ENCODE peak calls at places on chromosomes 5 and 9, in seven cellular contexts. Y is astrocyte of the spinal cord; N is HCT116; B is A549; A is stomach; S is cardiac muscle cell; X is CD8-positive, alpha-beta T cell. O is an unnamed sample.

GRCh38 chr9:6644346-6645152 is 980 bp downstream of the GLDC start:
- DNase-seq in Y (peak), N (no peak), B (no peak), A (no peak), S (no peak), X (no peak), O (no peak)

GRCh38 chr9:2567922-2568321 is 53.7 kb upstream of the VLDLR start:
- DNase-seq in Y (no peak), N (no peak), B (peak), A (no peak), S (no peak), X (no peak), O (peak)

GRCh38 chr5:154900071-154900470 is 37.9 kb downstream of the GEMIN5 start:
- DNase-seq in Y (no peak), N (no peak), B (no peak), A (no peak), S (no peak), X (no peak), O (no peak)

GRCh38 chr5:167819406-167819805 is 472.0 kb upstream of the WWC1 start:
- DNase-seq in Y (no peak), N (no peak), B (no peak), A (no peak), S (no peak), X (no peak), O (no peak)

GRCh38 chr5:171310816-171311697 is 2.0 kb downstream of the TLX3 start:
- DNase-seq in Y (peak), N (no peak), B (no peak), A (no peak), S (peak), X (no peak), O (no peak)

GRCh38 chr5:154683101-154683757 is 71.9 kb upstream of the LARP1 start:
- DNase-seq in Y (no peak), N (no peak), B (no peak), A (no peak), S (no peak), X (no peak), O (no peak)

GRCh38 chr5:181088289-181088688 is 42.7 kb downstream of the OR2V1 start:
- DNase-seq in Y (no peak), N (peak), B (peak), A (no peak), S (no peak), X (no peak), O (no peak)

GRCh38 chr9:33868430-33869000 is 51.6 kb downstream of the UBE2R2 start:
- DNase-seq in Y (peak), N (no peak), B (no peak), A (no peak), S (peak), X (no peak), O (peak)

GRCh38 chr5:153827407-153827806 is 211.3 kb downstream of the FAM114A2 start:
- DNase-seq in Y (no peak), N (no peak), B (peak), A (no peak), S (no peak), X (no peak), O (peak)

GRCh38 chr9:108664309-108665255 is 191.2 kb downstream of the ACTL7B start:
- DNase-seq in Y (no peak), N (no peak), B (no peak), A (no peak), S (no peak), X (no peak), O (no peak)

GRCh38 chr5:137629646-137630045 is 106.2 kb downstream of the KLHL3 start:
- DNase-seq in Y (peak), N (peak), B (peak), A (no peak), S (peak), X (no peak), O (peak)

GRCh38 chr5:57841671-57842375 is 359.2 kb upstream of the ACTBL2 start:
- DNase-seq in Y (peak), N (peak), B (peak), A (no peak), S (peak), X (no peak), O (peak)

GRCh38 chr9:102479191-102479590 is 515.9 kb upstream of the CYLC2 start:
- DNase-seq in Y (peak), N (no peak), B (no peak), A (no peak), S (no peak), X (no peak), O (peak)

GRCh38 chr9:70392189-70392588 is 22.3 kb downstream of the KLF9 start:
- DNase-seq in Y (no peak), N (no peak), B (peak), A (no peak), S (no peak), X (no peak), O (no peak)
- TF ChIP-seq CTCF in Y (peak), N (peak), B (peak), A (no peak), S (peak), X (peak), O (peak)

GRCh38 chr9:101398335-101398929 is at the start of the genes MRPL50 and ZNF189:
- DNase-seq in Y (peak), N (peak), B (peak), A (peak), S (peak), X (peak), O (peak)

GRCh38 chr9:101397746-101398334 is 578 bp downstream of the MRPL50 start:
- DNase-seq in Y (no peak), N (no peak), B (no peak), A (no peak), S (no peak), X (no peak), O (no peak)

GRCh38 chr9:101398930-101399640 is 434 bp downstream of the ZNF189 start:
- DNase-seq in Y (no peak), N (no peak), B (peak), A (peak), S (no peak), X (no peak), O (peak)

GRCh38 chr9:101400120-101400519 is 1.5 kb downstream of the ZNF189 start:
- DNase-seq in Y (no peak), N (no peak), B (no peak), A (no peak), S (peak), X (no peak), O (peak)

DNA sequence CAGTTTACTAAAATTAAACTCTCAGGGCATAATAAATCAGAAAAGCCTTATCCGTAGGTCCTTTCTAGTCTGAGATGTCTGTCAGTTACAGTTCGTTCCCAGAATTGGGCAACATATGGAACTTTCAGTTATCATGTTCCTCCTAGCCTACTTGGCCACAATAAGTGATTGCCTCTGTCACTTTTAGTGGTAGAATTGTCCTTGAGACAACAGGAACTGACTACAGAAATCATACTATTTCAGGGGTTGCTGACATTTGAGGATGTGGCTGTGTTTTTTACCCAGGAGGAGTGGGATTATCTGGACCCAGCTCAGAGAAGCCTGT is 952 bp downstream of the ZNF189 start:
- DNase-seq in Y (no peak), N (no peak), B (no peak), A (no peak), S (no peak), X (no peak), O (no peak)
- H3K4me3 ChIP-seq in Y (peak), N (peak), B (peak), A (peak), S (peak), X (peak), O (peak)

GRCh38 chr9:132944294-132945185 is at the start of gene TSC1:
- DNase-seq in Y (peak), N (peak), B (peak), A (peak), S (peak), X (peak), O (peak)
- TF ChIP-seq CTCF in Y (no peak), N (no peak), B (no peak), A (no peak), S (no peak), X (no peak), O (no peak)

GRCh38 chr5:17187401-17187800 is 30.0 kb upstream of the BASP1 start:
- DNase-seq in Y (peak), N (no peak), B (no peak), A (no peak), S (no peak), X (no peak), O (peak)

GRCh38 chr5:17192191-17192590 is 25.2 kb upstream of the BASP1 start:
- DNase-seq in Y (no peak), N (no peak), B (no peak), A (no peak), S (peak), X (no peak), O (no peak)

GRCh38 chr5:17189381-17190036 is 27.9 kb upstream of the BASP1 start:
- DNase-seq in Y (peak), N (peak), B (peak), A (peak), S (peak), X (peak), O (peak)

GRCh38 chr5:17190799-17191391 is 26.5 kb upstream of the BASP1 start:
- DNase-seq in Y (no peak), N (no peak), B (no peak), A (no peak), S (no peak), X (no peak), O (no peak)

DNA sequence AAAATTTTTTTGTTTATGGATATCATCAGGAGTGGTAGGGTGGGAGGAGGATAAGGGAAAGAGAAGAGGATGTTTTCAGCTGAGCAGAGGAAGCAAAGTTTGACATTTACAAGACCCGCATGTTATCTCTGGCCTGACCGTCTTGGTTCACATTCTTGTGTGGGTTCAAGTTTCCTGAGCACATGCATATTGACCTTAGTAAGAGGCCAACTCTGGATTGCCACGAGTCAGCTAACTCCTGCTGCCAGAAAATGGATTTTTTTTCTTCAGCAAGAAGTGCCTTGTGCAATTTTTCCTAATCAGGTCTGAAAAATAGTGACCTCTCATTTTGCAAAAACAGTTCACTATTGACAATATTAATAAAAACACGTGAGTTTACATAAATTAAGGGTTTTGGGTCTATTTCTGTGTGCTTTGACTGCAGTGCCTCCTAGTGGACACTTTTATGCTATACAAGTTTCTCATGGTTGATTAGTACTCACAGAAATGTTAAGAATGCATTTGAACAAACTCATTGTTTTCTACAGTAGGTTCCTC is 27.1 kb upstream of the BASP1 start:
- DNase-seq in Y (peak), N (peak), B (peak), A (no peak), S (peak), X (no peak), O (peak)
- H3K4me3 ChIP-seq in Y (no peak), N (no peak), B (no peak), A (no peak), S (no peak), X (no peak), O (no peak)